ENCODE peak calls at places on chromosomes 16 and 17, in five cellular contexts. H is activated CD4-positive, alpha-beta T cell treated with anti-CD3 and anti-CD28 coated beads, Interleukin-2, amount 50 U/mL, for 1 hour; Q is nephron progenitor cell; Y is C1 segment of cervical spinal cord; K is CD4-positive, alpha-beta memory T cell. A is an unnamed sample.

GRCh38 chr17:19364699-19365498 is 2.4 kb upstream of the B9D1 start:
- DNase-seq in H (no peak), Q (no peak), Y (peak), K (no peak), A (no peak)

GRCh38 chr17:76274559-76274956 is 9.4 kb downstream of the UBALD2 start:
- DNase-seq in K (no peak), Q (no peak), H (no peak), Y (no peak), A (no peak)

GRCh38 chr16:81429045-81429521 is 15.5 kb upstream of the CMIP start:
- DNase-seq in Q (no peak), H (no peak), K (no peak), Y (no peak), A (no peak)

GRCh38 chr16:81703177-81704155 is 75.6 kb upstream of the PLCG2 start:
- DNase-seq in K (no peak), H (no peak), Q (no peak), Y (no peak), A (no peak)

GRCh38 chr16:27232061-27232841 is 28.9 kb downstream of the KDM8 start:
- DNase-seq in Q (no peak), H (peak), K (peak), Y (peak), A (peak)

GRCh38 chr17:32928527-32929287 is 754 bp downstream of the TMEM98 start:
- DNase-seq in K (no peak), Y (no peak), H (no peak), Q (no peak), A (no peak)

GRCh38 chr16:21159281-21159951 is 942 bp downstream of the LDAF1 start:
- DNase-seq in Q (peak), K (no peak), H (peak), Y (peak), A (peak)

GRCh38 chr17:35765731-35766488 is 5.2 kb downstream of the C17orf50 start:
- DNase-seq in K (no peak), Y (no peak), H (no peak), Q (no peak), A (no peak)

GRCh38 chr16:29641561-29641960 is 21.5 kb upstream of the SPN start:
- DNase-seq in H (no peak), Y (no peak), K (no peak), Q (no peak), A (no peak)

GRCh38 chr17:73998246-73999220 is 204.9 kb upstream of the RPL38 start:
- DNase-seq in H (peak), Y (no peak), K (no peak), Q (peak), A (peak)

GRCh38 chr16:75402174-75402820 is 31.0 kb downstream of the CFDP1 start:
- DNase-seq in H (no peak), K (no peak), Y (no peak), Q (no peak), A (no peak)

GRCh38 chr16:46713634-46714033 is 24.2 kb downstream of the ORC6 start:
- DNase-seq in Q (no peak), H (no peak), Y (no peak), K (no peak), A (no peak)

GRCh38 chr17:80647746-80648145 is 103.1 kb downstream of the RPTOR start:
- DNase-seq in H (no peak), Q (no peak), Y (no peak), K (no peak), A (no peak)

GRCh38 chr17:78645421-78646295 is 68.5 kb upstream of the DNAH17 start:
- DNase-seq in H (peak), K (peak), Y (peak), Q (no peak), A (peak)

GRCh38 chr17:43820759-43821158 is 12.2 kb downstream of the MPP3 start:
- DNase-seq in K (no peak), H (no peak), Q (no peak), Y (no peak), A (no peak)

GRCh38 chr17:28726396-28726911 is 421 bp upstream of the TLCD1 start:
- DNase-seq in H (peak), Y (no peak), Q (peak), K (peak), A (peak)

GRCh38 chr16:76207270-76207669 is 69.9 kb upstream of the CNTNAP4 start:
- DNase-seq in Y (no peak), K (no peak), Q (no peak), H (no peak), A (no peak)

GRCh38 chr17:4160294-4160859 is 17.4 kb downstream of the CYB5D2 start:
- DNase-seq in H (no peak), Q (no peak), K (no peak), Y (no peak), A (no peak)

GRCh38 chr17:19880393-19880792 is 12.7 kb upstream of the ULK2 start:
- DNase-seq in H (no peak), Y (no peak), K (no peak), Q (no peak), A (no peak)

GRCh38 chr17:50708050-50709000 is 611 bp upstream of the ANKRD40 start:
- DNase-seq in Y (no peak), K (no peak), Q (no peak), H (no peak), A (no peak)

GRCh38 chr17:57915980-57916757 is 39.0 kb downstream of the CUEDC1 start:
- DNase-seq in Q (peak), H (no peak), Y (no peak), K (no peak), A (no peak)

GRCh38 chr16:17571499-17572093 is 100.8 kb upstream of the XYLT1 start:
- DNase-seq in H (no peak), Y (no peak), K (no peak), Q (no peak), A (no peak)

GRCh38 chr17:48478224-48479013 is 48.4 kb upstream of the SKAP1 start:
- DNase-seq in H (no peak), Q (no peak), K (peak), Y (no peak), A (no peak)

GRCh38 chr16:48500981-48501380 is 109.0 kb downstream of the N4BP1 start:
- DNase-seq in K (no peak), Y (no peak), H (no peak), Q (no peak), A (no peak)

GRCh38 chr17:2745317-2746037 is 4.0 kb downstream of the CCDC92B start:
- DNase-seq in Q (no peak), Y (no peak), K (no peak), H (no peak), A (no peak)

GRCh38 chr17:71085238-71086033 is 916.1 kb downstream of the KCNJ2 start:
- DNase-seq in Y (no peak), K (no peak), H (no peak), Q (peak), A (no peak)

GRCh38 chr17:73643012-73643845 is 1.0 kb downstream of the SDK2 start:
- DNase-seq in H (peak), Y (peak), Q (peak), K (no peak), A (peak)

GRCh38 chr17:16908282-16908681 is 63.6 kb downstream of the TNFRSF13B start:
- DNase-seq in H (no peak), Q (no peak), K (no peak), Y (no peak), A (no peak)

GRCh38 chr17:8994319-8994718 is 27.0 kb upstream of the NTN1 start:
- DNase-seq in Y (no peak), H (peak), K (no peak), Q (peak), A (peak)

GRCh38 chr17:14775761-14776492 is 475.0 kb downstream of the HS3ST3B1 start:
- DNase-seq in H (no peak), K (no peak), Y (no peak), Q (no peak), A (no peak)

GRCh38 chr16:57694556-57695377 is at the start of gene DRC7:
- DNase-seq in K (no peak), H (no peak), Y (no peak), Q (peak), A (no peak)

GRCh38 chr16:54538241-54538640 is 251.7 kb upstream of the IRX3 start:
- DNase-seq in H (no peak), Y (no peak), Q (no peak), K (no peak), A (no peak)

GRCh38 chr16:24936151-24936550 is 79.0 kb downstream of the ARHGAP17 start:
- DNase-seq in Q (no peak), H (no peak), K (no peak), Y (no peak), A (no peak)

GRCh38 chr17:73170324-73170723 is 5.5 kb downstream of the SSTR2 start:
- DNase-seq in H (no peak), K (no peak), Q (no peak), Y (no peak), A (no peak)